ENCODE peak calls at places on chromosomes 2 and 18, in six cellular contexts. U is T-cell; G is H9; D is activated T-helper 1 cell treated with anti-CD3 and anti-CD28 coated beads, Interleukin-2, amount 50 U/mL, for 16 hours; V is pancreas; Y is endodermal cell. O is an unnamed sample.

GRCh38 chr2:69184224-69184623 is 171.2 kb downstream of the ANTXR1 start:
- DNase-seq in U (no peak), G (no peak), D (no peak), V (no peak), Y (no peak), O (no peak)

GRCh38 chr2:14143435-14143834 is 489.1 kb upstream of the LRATD1 start:
- DNase-seq in U (no peak), G (no peak), D (no peak), V (no peak), Y (no peak), O (no peak)

GRCh38 chr2:172791953-172792352 is 56.3 kb downstream of the RAPGEF4 start:
- DNase-seq in U (no peak), G (peak), D (no peak), V (no peak), Y (peak), O (no peak)

GRCh38 chr2:171319164-171319810 is 114.5 kb downstream of the METTL8 start:
- DNase-seq in U (peak), G (peak), D (no peak), V (no peak), Y (peak), O (peak)

GRCh38 chr18:79105455-79105854 is 36.3 kb downstream of the ATP9B start:
- DNase-seq in U (no peak), G (no peak), D (no peak), V (no peak), Y (no peak), O (no peak)

GRCh38 chr2:241067501-241068135 is 34.5 kb downstream of the MTERF4 start:
- DNase-seq in U (no peak), G (no peak), D (no peak), V (no peak), Y (no peak), O (no peak)

GRCh38 chr2:66772618-66773017 is 337.7 kb downstream of the MEIS1 start:
- DNase-seq in U (no peak), G (no peak), D (no peak), V (no peak), Y (peak), O (no peak)

GRCh38 chr2:62292190-62292589 is 96.3 kb downstream of the B3GNT2 start:
- DNase-seq in U (no peak), G (no peak), D (no peak), V (peak), Y (no peak), O (no peak)

GRCh38 chr18:35172009-35172408 is 68.8 kb upstream of the ZNF397 start:
- DNase-seq in U (no peak), G (no peak), D (no peak), V (no peak), Y (no peak), O (no peak)

GRCh38 chr18:48571619-48572384 is 33.0 kb downstream of the CTIF start:
- DNase-seq in U (no peak), G (no peak), D (no peak), V (no peak), Y (no peak), O (no peak)

GRCh38 chr2:133097666-133098065 is 427.7 kb upstream of the LYPD1 start:
- DNase-seq in U (no peak), G (no peak), D (no peak), V (no peak), Y (no peak), O (no peak)

GRCh38 chr2:171318463-171318934 is 115.3 kb downstream of the METTL8 start:
- DNase-seq in U (no peak), G (peak), D (no peak), V (no peak), Y (peak), O (no peak)

GRCh38 chr2:43224131-43224570 is 2.3 kb downstream of the ZFP36L2 start:
- DNase-seq in U (peak), G (peak), D (peak), V (peak), Y (peak), O (peak)

GRCh38 chr18:27404855-27405254 is 219.7 kb upstream of the CHST9 start:
- DNase-seq in U (no peak), G (no peak), D (no peak), V (no peak), Y (no peak), O (no peak)

GRCh38 chr2:108182489-108182888 is 57.3 kb upstream of the SULT1C3 start:
- DNase-seq in U (no peak), G (peak), D (no peak), V (no peak), Y (peak), O (no peak)

GRCh38 chr18:34514238-34514637 is 195.9 kb upstream of the DTNA start:
- DNase-seq in U (no peak), G (no peak), D (no peak), V (no peak), Y (no peak), O (no peak)

GRCh38 chr2:208906330-208906729 is 499.7 kb downstream of the PTH2R start:
- DNase-seq in U (no peak), G (peak), D (no peak), V (no peak), Y (peak), O (no peak)

GRCh38 chr2:40165503-40165867 is 286.4 kb downstream of the SLC8A1 start:
- DNase-seq in U (no peak), G (no peak), D (no peak), V (no peak), Y (no peak), O (no peak)

GRCh38 chr18:62690416-62690815 is 24.9 kb upstream of the PHLPP1 start:
- DNase-seq in U (no peak), G (no peak), D (no peak), V (no peak), Y (no peak), O (no peak)

GRCh38 chr2:36473230-36473629 is 117.7 kb downstream of the CRIM1 start:
- DNase-seq in U (no peak), G (no peak), D (no peak), V (no peak), Y (no peak), O (no peak)

GRCh38 chr2:40955635-40956034 is 503.7 kb upstream of the SLC8A1 start:
- DNase-seq in U (no peak), G (no peak), D (no peak), V (no peak), Y (no peak), O (no peak)

GRCh38 chr2:102442967-102443828 is 20.2 kb downstream of the IL18RAP start:
- DNase-seq in U (peak), G (no peak), D (no peak), V (no peak), Y (peak), O (peak)

GRCh38 chr2:64792310-64792709 is 138.6 kb upstream of the SERTAD2 start:
- DNase-seq in U (no peak), G (no peak), D (no peak), V (no peak), Y (no peak), O (no peak)

GRCh38 chr2:200777275-200777674 is 34.4 kb upstream of the BZW1 start:
- DNase-seq in U (no peak), G (no peak), D (no peak), V (no peak), Y (no peak), O (no peak)

GRCh38 chr2:149076863-149077412 is 38.4 kb downstream of the LYPD6B start:
- DNase-seq in U (no peak), G (peak), D (no peak), V (no peak), Y (peak), O (no peak)

GRCh38 chr2:101617188-101617587 is 80.3 kb upstream of the MAP4K4 start:
- DNase-seq in U (no peak), G (no peak), D (no peak), V (no peak), Y (no peak), O (no peak)

GRCh38 chr2:126671488-126671887 is 15.5 kb downstream of the GYPC start:
- DNase-seq in U (no peak), G (no peak), D (no peak), V (no peak), Y (no peak), O (no peak)

GRCh38 chr2:6945087-6945813 is 28.0 kb downstream of the RNF144A start:
- DNase-seq in U (no peak), G (no peak), D (no peak), V (no peak), Y (no peak), O (no peak)

GRCh38 chr2:52112141-52112540 is 1080.2 kb upstream of the NRXN1 start:
- DNase-seq in U (no peak), G (no peak), D (no peak), V (no peak), Y (no peak), O (no peak)

GRCh38 chr2:45391866-45392265 is 219.2 kb downstream of the SRBD1 start:
- DNase-seq in U (no peak), G (no peak), D (no peak), V (no peak), Y (no peak), O (no peak)

GRCh38 chr2:143988082-143988481 is 531.8 kb downstream of the ZEB2 start:
- DNase-seq in U (no peak), G (no peak), D (no peak), V (no peak), Y (no peak), O (no peak)

GRCh38 chr2:20577495-20578235 is 73.2 kb downstream of the HS1BP3 start:
- DNase-seq in U (no peak), G (no peak), D (no peak), V (no peak), Y (no peak), O (no peak)